ENCODE peak calls at places on chromosomes 16 and 17, in nine cellular contexts. O, L, A, D, V, R, K, Y and U are unnamed samples.

GRCh38 chr17:43834106-43834505 is 1.2 kb upstream of the MPP3 start:
- DNase-seq in O (no peak), L (peak; percentile 54), A (peak; percentile 70), D (no peak), V (peak; percentile 14), R (peak; percentile 58), K (no peak), Y (no peak), U (no peak)

GRCh38 chr17:58593121-58593520 is 78.7 kb upstream of the MTMR4 start:
- DNase-seq in O (no peak), L (no peak), A (no peak), D (no peak), V (no peak), R (no peak), K (no peak), Y (no peak), U (no peak)

GRCh38 chr16:47285001-47285400 is 141.3 kb upstream of the NETO2 start:
- DNase-seq in O (no peak), L (no peak), A (no peak), D (no peak), V (no peak), R (no peak), K (no peak), Y (no peak), U (no peak)

GRCh38 chr16:85169333-85170065 is 57.2 kb upstream of the CIBAR2 start:
- DNase-seq in O (no peak), L (peak; percentile 48), A (peak; percentile 34), D (peak; percentile 70), V (peak; percentile 38), R (no peak), K (no peak), Y (peak; percentile 74), U (no peak)

GRCh38 chr16:85612801-85613608 is at the start of gene GSE1:
- DNase-seq in O (peak; percentile 97), L (peak; percentile 64), A (peak; percentile 70), D (peak; percentile 98), V (peak; percentile 80), R (peak; percentile 81), K (peak; percentile 93), Y (peak; percentile 98), U (peak; percentile 97)

GRCh38 chr17:82938486-82939212 is 98.8 kb upstream of the ZNF750 start:
- DNase-seq in O (no peak), L (no peak), A (no peak), D (no peak), V (no peak), R (no peak), K (no peak), Y (no peak), U (no peak)

GRCh38 chr16:17270683-17271109 is 200.1 kb downstream of the XYLT1 start:
- DNase-seq in O (no peak), L (no peak), A (no peak), D (no peak), V (no peak), R (no peak), K (no peak), Y (no peak), U (no peak)

GRCh38 chr16:3980311-3981111 is 100.0 kb upstream of the CREBBP start:
- DNase-seq in O (no peak), L (peak; percentile 73), A (peak; percentile 78), D (no peak), V (peak; percentile 77), R (no peak), K (no peak), Y (no peak), U (peak; percentile 62)

DNA sequence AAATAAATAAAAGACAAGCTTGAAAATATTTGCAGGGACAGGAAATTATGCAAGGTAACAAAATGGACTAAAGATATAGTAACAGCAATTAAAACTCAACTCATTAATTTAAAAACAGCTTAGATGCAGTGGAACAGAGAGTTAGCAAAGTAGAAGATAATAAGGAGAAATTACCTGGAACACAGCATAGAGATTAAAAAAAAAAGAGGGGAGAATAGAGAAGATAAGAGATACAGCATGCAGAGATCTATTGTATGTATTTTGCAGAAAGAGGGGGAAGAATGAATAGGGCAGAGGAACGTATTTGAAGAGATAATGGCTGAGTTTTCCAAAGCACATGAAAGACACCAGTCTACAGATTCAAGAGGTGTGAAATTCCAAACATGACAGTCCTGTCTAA is 8.4 kb upstream of the PIPOX start:
- DNase-seq in O (no peak), L (no peak), A (no peak), D (no peak), V (no peak), R (no peak), K (no peak), Y (no peak), U (no peak)
- TF ChIP-seq CTCF in O (no peak), L (no peak), A (no peak), D (no peak), V (no peak), R (no peak), K (no peak), Y (no peak), U (no peak)

GRCh38 chr17:50682938-50683337 is 24.8 kb downstream of the ANKRD40 start:
- DNase-seq in O (no peak), L (no peak), A (no peak), D (no peak), V (no peak), R (no peak), K (no peak), Y (no peak), U (no peak)

GRCh38 chr17:50680126-50680525 is 27.6 kb downstream of the ANKRD40 start:
- DNase-seq in O (no peak), L (no peak), A (no peak), D (no peak), V (no peak), R (no peak), K (no peak), Y (no peak), U (no peak)

GRCh38 chr17:50682441-50682840 is 25.3 kb downstream of the ANKRD40 start:
- DNase-seq in O (no peak), L (no peak), A (no peak), D (no peak), V (no peak), R (no peak), K (no peak), Y (no peak), U (no peak)

GRCh38 chr17:50683434-50684287 is 24.1 kb downstream of the ANKRD40 start:
- DNase-seq in O (no peak), L (no peak), A (no peak), D (no peak), V (no peak), R (no peak), K (no peak), Y (no peak), U (no peak)

DNA sequence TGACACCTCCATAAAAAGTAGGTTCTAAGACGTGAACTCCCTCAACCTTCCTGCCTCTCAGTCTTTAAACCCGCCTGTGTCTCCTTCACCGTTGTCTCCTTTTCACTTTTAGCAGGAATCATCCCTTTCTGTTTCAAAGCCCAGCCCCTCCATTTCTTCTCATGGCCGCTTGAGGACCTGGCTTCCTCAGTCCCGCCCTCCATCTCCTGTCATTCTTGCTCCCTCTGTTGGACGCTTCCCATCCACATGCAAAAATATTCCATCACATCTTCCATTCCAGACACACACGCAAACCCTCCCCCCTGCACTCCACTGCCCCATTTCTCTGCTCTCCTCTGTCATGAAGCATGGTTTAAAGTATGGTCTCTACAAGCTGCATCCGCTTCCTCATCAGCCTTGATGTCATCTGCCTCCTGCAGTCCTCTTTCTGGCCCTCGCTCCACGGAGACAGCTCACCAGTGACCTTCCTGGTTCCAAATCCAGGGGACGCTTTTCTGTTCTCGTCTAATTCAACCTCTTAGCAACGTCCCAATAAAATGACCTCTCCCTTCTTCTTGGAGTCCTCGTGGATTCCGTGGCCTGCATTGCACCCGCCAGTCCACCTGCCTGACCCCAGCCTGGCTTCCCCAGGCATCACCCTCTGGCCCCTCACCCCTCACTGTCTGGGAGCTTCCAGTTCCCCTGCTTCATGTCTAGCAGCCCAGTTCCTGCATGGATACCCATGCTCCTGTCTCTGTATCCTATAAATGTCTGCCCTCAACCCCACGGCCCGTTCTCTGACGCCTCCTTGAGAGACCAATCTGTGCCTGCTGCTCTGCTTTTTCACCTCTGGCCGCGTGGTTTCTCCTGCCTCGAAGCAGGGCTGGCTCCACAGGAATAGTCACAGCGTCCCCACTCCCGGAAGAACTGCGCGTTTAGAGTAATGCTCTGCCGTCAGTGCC is 26.2 kb downstream of the ANKRD40 start:
- DNase-seq in O (no peak), L (peak; percentile 87), A (peak; percentile 79), D (no peak), V (peak; percentile 80), R (peak; percentile 63), K (no peak), Y (no peak), U (peak; percentile 82)
- TF ChIP-seq CTCF in O (peak; percentile 60), L (peak; percentile 80), A (peak; percentile 66), D (no peak), V (peak; percentile 62), R (peak; percentile 80), K (no peak), Y (peak; percentile 72), U (peak; percentile 58)

GRCh38 chr17:31093866-31094599 is 744 bp upstream of the NF1 start:
- DNase-seq in O (no peak), L (no peak), A (no peak), D (no peak), V (no peak), R (no peak), K (no peak), Y (peak; percentile 64), U (peak; percentile 23)

GRCh38 chr17:31089461-31089860 is 5.3 kb upstream of the NF1 start:
- DNase-seq in O (no peak), L (no peak), A (no peak), D (no peak), V (no peak), R (peak; percentile 29), K (no peak), Y (no peak), U (no peak)

GRCh38 chr17:31094600-31095238 is at the start of gene NF1:
- DNase-seq in O (peak; percentile 94), L (peak; percentile 95), A (peak; percentile 95), D (peak; percentile 99), V (peak; percentile 94), R (peak; percentile 82), K (peak; percentile 100), Y (peak; percentile 99), U (peak; percentile 99)

GRCh38 chr17:31095239-31096105 is 695 bp downstream of the NF1 start:
- DNase-seq in O (peak; percentile 48), L (peak; percentile 37), A (peak; percentile 39), D (peak; percentile 34), V (peak; percentile 37), R (peak; percentile 29), K (peak; percentile 50), Y (peak; percentile 95), U (peak; percentile 77)

DNA sequence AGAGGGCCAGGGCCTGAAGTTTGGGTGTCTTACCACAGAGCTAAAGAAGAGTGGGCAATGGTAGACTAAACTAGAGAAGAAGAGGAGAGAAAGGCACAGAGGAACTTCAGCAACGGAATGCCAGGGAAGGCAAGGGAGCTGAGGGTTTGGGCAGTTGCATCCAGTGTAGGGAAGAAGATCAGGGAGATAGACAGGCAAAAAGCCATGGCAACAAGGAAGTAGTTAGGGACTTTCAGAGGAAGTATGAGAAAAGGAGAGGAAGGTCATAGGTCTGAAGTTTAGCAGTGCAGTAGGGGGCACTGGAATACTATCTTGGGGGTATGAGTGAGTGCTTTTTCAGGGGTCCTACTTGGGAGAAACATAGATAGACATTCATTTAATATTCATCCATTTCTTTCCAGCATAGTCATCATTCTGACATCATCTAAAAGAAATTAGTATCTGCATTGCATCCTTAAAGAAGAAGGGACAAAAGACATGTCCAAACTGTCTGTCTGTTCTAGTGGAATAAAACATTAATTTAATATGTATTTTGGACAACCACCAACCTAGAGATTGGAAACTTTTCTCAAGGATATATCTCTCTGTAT is 2.2 kb upstream of the NF1 start:
- DNase-seq in O (no peak), L (no peak), A (no peak), D (no peak), V (no peak), R (no peak), K (no peak), Y (no peak), U (no peak)
- TF ChIP-seq CTCF in O (no peak), L (no peak), A (no peak), D (no peak), V (no peak), R (no peak), K (no peak), Y (no peak), U (no peak)

DNA sequence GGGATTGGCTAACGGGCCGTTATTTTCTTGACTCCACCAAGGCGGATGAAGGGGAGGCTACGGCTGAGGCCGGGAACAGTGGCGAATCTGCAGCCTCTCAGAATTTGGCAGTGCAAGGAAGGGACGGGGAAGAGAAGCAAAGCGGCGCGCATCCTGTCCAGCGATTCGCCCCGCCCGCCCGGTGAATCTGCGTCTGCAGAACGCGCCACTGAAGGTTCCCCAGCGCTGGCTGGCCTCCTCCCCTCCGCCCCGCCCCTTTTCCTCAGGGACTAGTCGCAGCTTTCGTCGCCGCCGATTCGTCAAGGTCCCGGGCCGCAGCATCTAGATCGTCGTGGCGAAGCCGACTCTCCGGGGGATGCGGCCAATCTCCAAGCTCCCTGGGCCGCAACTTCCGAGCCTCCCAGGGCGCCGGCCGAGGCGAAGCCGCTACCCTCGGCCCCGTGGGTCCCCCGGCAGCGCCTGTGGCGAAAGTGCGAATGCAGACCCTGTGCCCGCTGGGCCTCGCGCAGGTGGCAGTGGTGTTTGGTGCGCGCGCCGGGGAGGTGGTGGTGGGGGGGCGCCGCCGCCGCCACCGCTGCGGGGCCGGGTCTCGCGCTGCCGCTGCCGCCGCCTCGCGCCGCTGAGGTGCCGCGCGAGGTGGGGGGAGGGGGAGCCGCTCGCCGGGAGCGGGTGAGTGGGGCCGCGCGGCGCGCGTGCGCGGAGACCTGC is at the start of gene SETD1A:
- DNase-seq in O (peak; percentile 95), L (peak; percentile 98), A (peak; percentile 96), D (peak; percentile 98), V (peak; percentile 98), R (peak; percentile 72), K (peak; percentile 97), Y (peak; percentile 96), U (peak; percentile 98)
- TF ChIP-seq CTCF in O (peak; percentile 25), L (no peak), A (no peak), D (no peak), V (no peak), R (no peak), K (no peak), Y (no peak), U (no peak)